ENCODE peak calls at places on chromosomes 1 and 21, in six cellular contexts. C is NCI-H1417, R is skeletal muscle cell, P is NT2/D1, S is HT1080, Y is left cardiac atrium. N is an unnamed sample.

GRCh38 chr21:45408271-45408791 is 3.4 kb downstream of the COL18A1 start:
- DNase-seq in P (no peak), C (no peak), R (no peak), Y (peak; percentile 17), S (no peak), N (peak; percentile 24)

GRCh38 chr1:154626456-154627246 is 18.7 kb upstream of the ADAR start:
- DNase-seq in P (no peak), S (peak; percentile 24), C (peak; percentile 67), R (no peak), Y (no peak), N (no peak)

GRCh38 chr1:226407199-226407496 is 745 bp downstream of the PARP1 start:
- DNase-seq in S (no peak), Y (no peak), R (no peak), C (no peak), P (no peak), N (no peak)

GRCh38 chr1:26666855-26667254 is 29.0 kb upstream of the ARID1A start:
- DNase-seq in R (no peak), P (no peak), S (peak; percentile 55), Y (no peak), C (no peak), N (no peak)

GRCh38 chr1:172180886-172181285 is 239.6 kb upstream of the C1orf105 start:
- DNase-seq in S (peak; percentile 10), P (no peak), Y (peak; percentile 40), C (no peak), R (no peak), N (peak; percentile 37)

GRCh38 chr1:62508187-62508758 is 71.4 kb downstream of the USP1 start:
- DNase-seq in C (peak; percentile 68), S (peak; percentile 20), P (peak; percentile 33), Y (no peak), R (no peak), N (no peak)

GRCh38 chr1:15948600-15949452 is 27.1 kb downstream of the ZBTB17 start:
- DNase-seq in Y (peak; percentile 90), P (no peak), C (no peak), S (peak; percentile 85), R (peak; percentile 77), N (peak; percentile 90)

GRCh38 chr1:154713001-154713400 is 105.0 kb upstream of the ADAR start:
- DNase-seq in Y (no peak), R (no peak), P (no peak), C (no peak), S (no peak), N (no peak)

GRCh38 chr1:94335950-94336349 is 82.2 kb upstream of the ABCD3 start:
- DNase-seq in Y (peak; percentile 72), C (peak; percentile 96), R (peak; percentile 68), P (peak; percentile 85), S (peak; percentile 87), N (peak; percentile 84)

GRCh38 chr1:149995927-149996326 is 14.6 kb downstream of the OTUD7B start:
- DNase-seq in C (no peak), S (peak; percentile 56), R (no peak), P (peak; percentile 40), Y (no peak), N (no peak)

GRCh38 chr1:7478797-7479499 is 292.1 kb upstream of the VAMP3 start:
- DNase-seq in S (no peak), C (peak; percentile 58), P (no peak), Y (peak; percentile 90), R (peak; percentile 90), N (peak; percentile 68)

GRCh38 chr1:20854529-20854928 is 67.4 kb upstream of the HP1BP3 start:
- DNase-seq in Y (no peak), P (no peak), S (no peak), R (no peak), C (no peak), N (no peak)

GRCh38 chr1:41853907-41854306 is 64.8 kb downstream of the HIVEP3 start:
- DNase-seq in P (no peak), Y (no peak), C (no peak), S (no peak), R (no peak), N (no peak)

GRCh38 chr21:28805885-28806284 is 186.8 kb downstream of the LTN1 start:
- DNase-seq in R (peak; percentile 91), C (no peak), P (no peak), Y (no peak), S (no peak), N (no peak)

GRCh38 chr1:241817331-241817792 is 30.6 kb upstream of the EXO1 start:
- DNase-seq in P (no peak), R (peak; percentile 81), Y (no peak), S (peak; percentile 6), C (no peak), N (no peak)

GRCh38 chr1:157105988-157106812 is 6.6 kb upstream of the ETV3L start:
- DNase-seq in P (no peak), C (no peak), Y (peak; percentile 29), S (peak; percentile 92), R (peak; percentile 79), N (no peak)

GRCh38 chr1:52427152-52427551 is 22.8 kb downstream of the PRPF38A start:
- DNase-seq in P (no peak), R (no peak), C (no peak), S (no peak), Y (no peak), N (no peak)

N was measured in adrenal gland.